ENCODE peak calls at places on chromosomes 7 and 10, in six cellular contexts. C is NCI-H460, T is BE2C, Z is GM03348, I is astrocyte, G is neural progenitor cell. P is an unnamed sample.

GRCh38 chr10:43274011-43274410 is 7.1 kb upstream of the RASGEF1A start:
- DNase-seq in C (no peak), T (no peak), Z (no peak), I (no peak), G (peak), P (no peak)

GRCh38 chr10:31112961-31113360 is 81.3 kb upstream of the ZNF438 start:
- DNase-seq in C (no peak), T (no peak), Z (no peak), I (peak), G (no peak), P (no peak)

GRCh38 chr10:79942261-79943185 is 6.4 kb downstream of the SFTPD start:
- DNase-seq in C (no peak), T (no peak), Z (no peak), I (no peak), G (no peak), P (no peak)

GRCh38 chr7:88218836-88219605 is 817 bp downstream of the SRI start:
- DNase-seq in C (peak), T (peak), Z (peak), I (peak), G (peak), P (peak)

GRCh38 chr10:132065491-132066105 is at the start of gene JAKMIP3:
- DNase-seq in C (peak), T (no peak), Z (peak), I (peak), G (peak), P (no peak)

GRCh38 chr10:77393821-77394501 is 243.6 kb downstream of the KCNMA1 start:
- DNase-seq in C (no peak), T (peak), Z (no peak), I (no peak), G (no peak), P (peak)

GRCh38 chr10:85720931-85721330 is 645.7 kb downstream of the GRID1 start:
- DNase-seq in C (no peak), T (no peak), Z (no peak), I (no peak), G (no peak), P (no peak)

GRCh38 chr10:63773962-63774361 is 252.8 kb downstream of the REEP3 start:
- DNase-seq in C (no peak), T (no peak), Z (no peak), I (no peak), G (no peak), P (no peak)

GRCh38 chr7:16241017-16241416 is 180.3 kb downstream of the CRPPA start:
- DNase-seq in C (no peak), T (no peak), Z (no peak), I (no peak), G (no peak), P (no peak)

GRCh38 chr10:101172741-101173140 is 41.6 kb downstream of the TLX1 start:
- DNase-seq in C (no peak), T (no peak), Z (no peak), I (no peak), G (no peak), P (no peak)

GRCh38 chr7:116455499-116455898 is 44.0 kb upstream of the CAV2 start:
- DNase-seq in C (no peak), T (no peak), Z (peak), I (no peak), G (no peak), P (no peak)

GRCh38 chr7:65554-65953 is 126.8 kb upstream of the FAM20C start:
- DNase-seq in C (no peak), T (no peak), Z (no peak), I (peak), G (no peak), P (peak)

GRCh38 chr10:24360286-24361127 is 151.6 kb downstream of the KIAA1217 start:
- DNase-seq in C (peak), T (peak), Z (peak), I (peak), G (peak), P (peak)

GRCh38 chr10:128221128-128221527 is 94.9 kb upstream of the MKI67 start:
- DNase-seq in C (no peak), T (no peak), Z (no peak), I (no peak), G (no peak), P (no peak)

GRCh38 chr10:122144199-122144598 is 126.9 kb upstream of the BTBD16 start:
- DNase-seq in C (no peak), T (no peak), Z (no peak), I (no peak), G (no peak), P (no peak)

GRCh38 chr10:75655791-75656451 is 224.5 kb downstream of the LRMDA start:
- DNase-seq in C (no peak), T (no peak), Z (no peak), I (peak), G (no peak), P (no peak)

GRCh38 chr7:99625961-99626360 is 9.2 kb downstream of the ZSCAN25 start:
- DNase-seq in C (no peak), T (no peak), Z (no peak), I (no peak), G (no peak), P (no peak)

P was measured in SJCRH30.